ENCODE peak calls at places on chromosomes 12 and 14, in five cellular contexts. C is COLO829, M is nephron progenitor cell, F is epithelial cell of esophagus, D is AG10803. G is an unnamed sample.

GRCh38 chr14:92728781-92729364 is 19.6 kb downstream of the LGMN start:
- DNase-seq in C (no peak), M (no peak), F (peak), D (no peak), G (no peak)

GRCh38 chr14:99982449-99983250 is 82.6 kb upstream of the EVL start:
- DNase-seq in C (peak), M (peak), F (peak), D (peak), G (peak)

GRCh38 chr14:55698051-55698450 is 118.0 kb downstream of the KTN1 start:
- DNase-seq in C (no peak), M (no peak), F (no peak), D (no peak), G (peak)

GRCh38 chr14:34227834-34228662 is 234.0 kb downstream of the SPTSSA start:
- DNase-seq in C (peak), M (peak), F (peak), D (peak), G (peak)

GRCh38 chr12:80064269-80064668 is 35.1 kb upstream of the OTOGL start:
- DNase-seq in C (peak), M (no peak), F (no peak), D (peak), G (no peak)

GRCh38 chr12:6285063-6285477 is 25.4 kb upstream of the PLEKHG6 start:
- DNase-seq in C (peak), M (peak), F (peak), D (peak), G (peak)

GRCh38 chr14:104968153-104968527 is 10.0 kb downstream of the AHNAK2 start:
- DNase-seq in C (no peak), M (peak), F (peak), D (peak), G (peak)

GRCh38 chr12:16076553-16076952 is 165.4 kb downstream of the DERA start:
- DNase-seq in C (peak), M (peak), F (peak), D (peak), G (peak)

GRCh38 chr14:100408350-100409015 is 85.3 kb downstream of the SLC25A47 start:
- DNase-seq in C (peak), M (no peak), F (peak), D (no peak), G (peak)

GRCh38 chr12:45660330-45660729 is 69.2 kb upstream of the ARID2 start:
- DNase-seq in C (no peak), M (no peak), F (peak), D (peak), G (no peak)

GRCh38 chr12:81722004-81722403 is 37.1 kb downstream of the PPFIA2 start:
- DNase-seq in C (no peak), M (no peak), F (peak), D (no peak), G (no peak)

GRCh38 chr12:49089831-49090773 is 4.5 kb downstream of the DHH start:
- DNase-seq in C (no peak), M (peak), F (peak), D (peak), G (peak)

GRCh38 chr12:25052191-25053020 is 103.5 kb upstream of the BCAT1 start:
- DNase-seq in C (no peak), M (no peak), F (peak), D (no peak), G (peak)

GRCh38 chr14:104933721-104934379 is 9.2 kb downstream of the PLD4 start:
- DNase-seq in C (no peak), M (no peak), F (peak), D (no peak), G (no peak)

GRCh38 chr12:54936736-54937135 is 47.8 kb downstream of the TESPA1 start:
- DNase-seq in C (no peak), M (no peak), F (peak), D (no peak), G (no peak)

GRCh38 chr14:24273422-24273998 is 2.1 kb upstream of the RABGGTA start:
- DNase-seq in C (no peak), M (no peak), F (peak), D (no peak), G (no peak)

GRCh38 chr12:96193725-96194571 is at the start of gene ELK3:
- DNase-seq in C (peak), M (peak), F (peak), D (peak), G (peak)

GRCh38 chr14:39442293-39442692 is 10.1 kb upstream of the FBXO33 start:
- DNase-seq in C (no peak), M (no peak), F (no peak), D (peak), G (no peak)

GRCh38 chr12:2893007-2893406 is 2.3 kb downstream of the TULP3 start:
- DNase-seq in C (no peak), M (no peak), F (peak), D (peak), G (peak)

GRCh38 chr14:102900631-102901571 is 21.6 kb upstream of the AMN start:
- DNase-seq in C (no peak), M (no peak), F (no peak), D (no peak), G (no peak)

GRCh38 chr12:119781804-119782203 is 95.3 kb downstream of the CIT start:
- DNase-seq in C (no peak), M (no peak), F (no peak), D (no peak), G (no peak)

GRCh38 chr12:116712458-116713303 is 25.2 kb downstream of the SPRING1 start:
- DNase-seq in C (no peak), M (no peak), F (peak), D (no peak), G (no peak)

GRCh38 chr12:89825591-89826449 is 117.2 kb upstream of the ATP2B1 start:
- DNase-seq in C (no peak), M (no peak), F (peak), D (peak), G (no peak)

GRCh38 chr14:33120966-33121365 is 182.3 kb downstream of the NPAS3 start:
- DNase-seq in C (no peak), M (no peak), F (peak), D (no peak), G (no peak)

GRCh38 chr14:63893701-63894458 is 41.1 kb downstream of the SYNE2 start:
- DNase-seq in C (no peak), M (no peak), F (peak), D (peak), G (peak)

GRCh38 chr12:24499151-24500146 is 449.5 kb downstream of the BCAT1 start:
- DNase-seq in C (peak), M (no peak), F (peak), D (peak), G (peak)

GRCh38 chr12:132430838-132431826 is 58.8 kb upstream of the FBRSL1 start:
- DNase-seq in C (no peak), M (no peak), F (no peak), D (no peak), G (no peak)

GRCh38 chr12:25943940-25944339 is 14.5 kb upstream of the RASSF8 start:
- DNase-seq in C (no peak), M (no peak), F (no peak), D (no peak), G (no peak)

G was measured in hepatocyte.